ENCODE peak calls at places on chromosomes 16 and 17, in five cellular contexts. K, M, S, T and F are unnamed samples.

GRCh38 chr17:11580677-11581076 is 17.6 kb upstream of the DNAH9 start:
- DNase-seq in T (no peak), S (no peak), M (no peak), K (no peak), F (no peak)

GRCh38 chr16:51527349-51527748 is 376.3 kb upstream of the SALL1 start:
- DNase-seq in K (no peak), T (no peak), S (no peak), M (no peak), F (no peak)

GRCh38 chr17:17641621-17642409 is 39.4 kb upstream of the RAI1 start:
- DNase-seq in S (peak), T (peak), K (peak), M (peak), F (peak)

GRCh38 chr17:67534941-67535340 is 157.9 kb downstream of the PITPNC1 start:
- DNase-seq in K (no peak), S (no peak), M (no peak), T (no peak), F (no peak)

GRCh38 chr16:58018803-58019202 is 6.8 kb upstream of the MMP15 start:
- DNase-seq in S (peak), K (no peak), M (no peak), T (no peak), F (no peak)

GRCh38 chr16:89956511-89957213 is 8.1 kb downstream of the DEF8 start:
- DNase-seq in M (no peak), K (no peak), T (no peak), S (no peak), F (no peak)

GRCh38 chr16:48212033-48212432 is 32.1 kb upstream of the LONP2 start:
- DNase-seq in M (no peak), T (no peak), K (no peak), S (no peak), F (no peak)

GRCh38 chr16:16083421-16084156 is 134.2 kb downstream of the ABCC1 start:
- DNase-seq in T (peak), S (no peak), K (no peak), M (no peak), F (peak)

GRCh38 chr16:30434852-30435251 is 5.0 kb upstream of the DCTPP1 start:
- DNase-seq in K (no peak), M (no peak), T (peak), S (no peak), F (peak)

GRCh38 chr17:46191332-46192210 is 1.7 kb downstream of the KANSL1 start:
- DNase-seq in M (peak), K (peak), T (no peak), S (peak), F (peak)

GRCh38 chr17:53193044-53193443 is 629.7 kb upstream of the KIF2B start:
- DNase-seq in T (no peak), S (no peak), M (no peak), K (no peak), F (no peak)

GRCh38 chr16:66081967-66082366 is 284.5 kb upstream of the CDH5 start:
- DNase-seq in K (no peak), M (no peak), T (no peak), S (no peak), F (no peak)

GRCh38 chr16:67279296-67280089 is at the start of gene PLEKHG4:
- DNase-seq in K (peak), M (peak), S (peak), T (peak), F (peak)

GRCh38 chr16:80684906-80685305 is 119.5 kb downstream of the CDYL2 start:
- DNase-seq in M (no peak), S (no peak), K (no peak), T (no peak), F (no peak)

GRCh38 chr16:12159028-12159427 is 182.5 kb downstream of the SNX29 start:
- DNase-seq in K (peak), S (no peak), T (no peak), M (no peak), F (no peak)

GRCh38 chr16:88315543-88316105 is 67.1 kb upstream of the ZNF469 start:
- DNase-seq in T (no peak), K (no peak), S (peak), M (no peak), F (no peak)

GRCh38 chr16:477287-477686 is 50.2 kb upstream of the CAPN15 start:
- DNase-seq in S (no peak), K (no peak), T (no peak), M (no peak), F (no peak)

GRCh38 chr17:80793851-80794267 is 197.8 kb upstream of the CHMP6 start:
- DNase-seq in M (no peak), K (no peak), S (peak), T (no peak), F (no peak)